ENCODE peak calls at places on chromosomes 16 and 17, in five cellular contexts. U is stomach, V is fibroblast of villous mesenchyme, E is left ventricle myocardium inferior, Y is IMR-90. O is an unnamed sample.

GRCh38 chr16:12092347-12092882 is 115.9 kb downstream of the SNX29 start:
- DNase-seq in Y (peak; percentile 95), E (no peak), V (peak; percentile 96), U (no peak), O (peak; percentile 85)

GRCh38 chr17:56798916-56799315 is 34.8 kb downstream of the C17orf67 start:
- DNase-seq in Y (no peak), E (no peak), U (no peak), V (peak; percentile 48), O (no peak)

GRCh38 chr17:79990051-79990592 is 45.5 kb downstream of the TBC1D16 start:
- DNase-seq in V (peak; percentile 46), U (no peak), E (no peak), Y (no peak), O (no peak)

GRCh38 chr17:39676198-39676819 is 8.1 kb downstream of the PNMT start:
- DNase-seq in E (peak; percentile 76), V (no peak), Y (no peak), U (peak; percentile 84), O (no peak)

GRCh38 chr16:31273676-31274075 is 13.9 kb downstream of the ITGAM start:
- DNase-seq in U (no peak), Y (no peak), V (no peak), E (no peak), O (peak; percentile 60)

GRCh38 chr17:3773511-3773910 is 27.5 kb downstream of the ITGAE start:
- DNase-seq in Y (peak; percentile 74), V (peak; percentile 56), E (no peak), U (no peak), O (peak; percentile 40)

GRCh38 chr16:25966172-25967097 is 274.7 kb downstream of the HS3ST4 start:
- DNase-seq in U (no peak), V (no peak), Y (no peak), E (no peak), O (no peak)

GRCh38 chr17:31497994-31498826 is 106.7 kb downstream of the RAB11FIP4 start:
- DNase-seq in E (no peak), U (peak; percentile 58), Y (no peak), V (no peak), O (no peak)

GRCh38 chr17:31310877-31311276 is 3.0 kb downstream of the EVI2B start:
- DNase-seq in V (no peak), Y (no peak), U (no peak), E (no peak), O (no peak)

GRCh38 chr17:10652984-10653680 is 4.0 kb downstream of the MYH3 start:
- DNase-seq in U (no peak), V (no peak), Y (no peak), E (no peak), O (no peak)

GRCh38 chr17:5541610-5542202 is 42.6 kb downstream of the NLRP1 start:
- DNase-seq in E (no peak), U (no peak), V (no peak), Y (no peak), O (no peak)

GRCh38 chr17:42288985-42289862 is 926 bp downstream of the STAT5A start:
- DNase-seq in U (peak; percentile 55), Y (no peak), V (no peak), E (no peak), O (no peak)

GRCh38 chr17:64448665-64449512 is at the start of gene MILR1:
- DNase-seq in V (peak; percentile 87), E (no peak), Y (peak; percentile 65), U (no peak), O (peak; percentile 91)

GRCh38 chr16:46727630-46728029 is 20.5 kb downstream of the MYLK3 start:
- DNase-seq in E (no peak), U (no peak), Y (no peak), V (no peak), O (no peak)

GRCh38 chr17:76946772-76947135 is 78.5 kb downstream of the MGAT5B start:
- DNase-seq in Y (no peak), V (no peak), E (no peak), U (no peak), O (no peak)

GRCh38 chr16:122342-122741 is 16.1 kb downstream of the NPRL3 start:
- DNase-seq in E (no peak), V (no peak), U (no peak), Y (no peak), O (no peak)

GRCh38 chr16:85755929-85756768 is 5.3 kb upstream of the C16orf74 start:
- DNase-seq in E (no peak), V (no peak), U (no peak), Y (peak; percentile 62), O (no peak)

GRCh38 chr17:81452551-81452950 is 57.3 kb downstream of the BAHCC1 start:
- DNase-seq in V (no peak), E (no peak), Y (no peak), U (no peak), O (no peak)

DNA sequence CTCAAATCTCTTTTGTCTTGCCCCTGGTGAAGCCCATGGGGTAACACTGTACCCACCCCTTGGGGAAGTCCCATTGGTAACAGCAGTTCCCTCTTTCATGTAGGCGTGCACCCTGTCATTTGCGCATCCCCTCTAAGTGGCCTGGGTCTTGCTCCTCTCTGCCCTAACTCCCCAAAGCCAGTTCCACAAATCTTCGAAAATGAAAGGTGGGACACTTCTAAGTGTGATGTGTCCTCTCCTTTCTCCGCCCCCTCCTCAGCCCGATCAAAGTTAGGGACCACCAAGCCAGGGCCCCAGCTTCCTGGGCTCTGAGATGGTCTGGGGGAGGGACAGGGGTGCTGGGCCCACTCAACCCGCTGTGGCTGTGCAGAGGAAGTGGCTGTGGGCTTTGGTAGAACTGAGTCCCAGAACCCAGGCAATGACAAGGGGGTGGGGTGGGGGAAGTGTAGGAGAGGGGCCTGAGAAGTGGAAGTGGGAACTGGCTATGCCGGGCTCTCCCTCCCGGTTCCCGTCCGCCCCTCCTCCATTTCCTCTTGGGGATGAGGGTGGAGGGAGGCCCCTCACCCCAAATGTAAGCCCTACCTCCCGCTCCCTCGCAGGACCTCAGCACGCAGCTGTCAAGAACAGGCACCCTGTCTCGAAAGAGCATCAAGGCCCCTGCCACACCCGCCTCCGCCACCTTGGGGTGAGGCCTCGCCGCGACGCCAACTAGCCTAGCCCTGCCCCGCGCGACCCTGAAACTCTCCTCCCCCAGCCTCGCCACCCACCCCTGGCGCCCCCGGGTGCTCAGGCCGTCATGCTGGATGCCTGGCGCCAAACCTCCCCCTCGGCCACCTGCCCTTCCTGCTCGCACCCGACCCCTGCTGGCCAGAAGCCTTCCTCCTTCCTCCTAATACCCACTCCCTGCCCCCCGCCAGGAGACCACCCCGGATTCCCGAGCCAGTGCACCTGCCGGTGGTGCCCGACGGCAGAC is 8.7 kb downstream of the ABI3 start:
- DNase-seq in U (peak; percentile 30), Y (no peak), E (peak; percentile 27), V (no peak), O (no peak)
- TF ChIP-seq CTCF in U (no peak), Y (no peak), E (no peak), V (no peak), O (peak; percentile 12)

GRCh38 chr17:48576479-48577309 is 1.5 kb downstream of the HOXB4 start:
- DNase-seq in V (peak; percentile 28), U (no peak), Y (peak; percentile 83), E (no peak), O (peak; percentile 84)
- H3K4me3 ChIP-seq in V (peak overlapping the region; percentile 44), U (peak overlapping the region; percentile 57), Y (peak overlapping the region; percentile 69), E (peak overlapping the region; percentile 62), O (peak overlapping the region; percentile 77)

GRCh38 chr17:17119533-17119932 is 77.3 kb downstream of the MPRIP start:
- DNase-seq in E (no peak), Y (peak; percentile 86), U (peak; percentile 64), V (peak; percentile 39), O (peak; percentile 30)

GRCh38 chr17:17116406-17116805 is 74.1 kb downstream of the MPRIP start:
- DNase-seq in Y (no peak), E (no peak), V (no peak), U (no peak), O (no peak)

GRCh38 chr17:17119106-17119505 is 76.8 kb downstream of the MPRIP start:
- DNase-seq in Y (no peak), V (no peak), U (peak; percentile 83), E (peak; percentile 66), O (no peak)

GRCh38 chr17:17118399-17118798 is 76.1 kb downstream of the MPRIP start:
- DNase-seq in U (no peak), E (no peak), V (no peak), Y (no peak), O (no peak)

DNA sequence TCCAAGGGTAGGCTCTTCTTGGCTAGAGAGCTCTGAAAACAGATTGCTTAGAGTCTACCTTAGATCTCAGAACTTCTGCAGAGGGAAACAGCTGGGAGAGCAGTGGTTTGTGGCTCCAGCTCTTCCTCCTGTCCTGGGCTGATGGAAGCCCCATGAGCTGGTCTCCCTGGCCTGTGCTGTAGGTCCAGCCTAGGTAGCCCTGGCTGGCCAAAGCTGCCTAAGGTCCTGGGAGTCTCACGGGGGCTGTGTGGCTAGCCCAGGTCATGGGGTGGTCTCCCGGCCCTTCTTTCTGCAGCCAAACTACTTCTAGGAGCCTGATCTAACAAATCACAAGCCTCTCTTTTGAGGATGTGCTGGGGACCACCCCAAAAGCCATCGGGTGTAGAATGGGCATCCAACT is 75.7 kb downstream of the MPRIP start:
- DNase-seq in E (no peak), V (no peak), Y (no peak), U (no peak), O (no peak)
- TF ChIP-seq CTCF in E (no peak), V (no peak), Y (no peak), U (no peak), O (no peak)

DNA sequence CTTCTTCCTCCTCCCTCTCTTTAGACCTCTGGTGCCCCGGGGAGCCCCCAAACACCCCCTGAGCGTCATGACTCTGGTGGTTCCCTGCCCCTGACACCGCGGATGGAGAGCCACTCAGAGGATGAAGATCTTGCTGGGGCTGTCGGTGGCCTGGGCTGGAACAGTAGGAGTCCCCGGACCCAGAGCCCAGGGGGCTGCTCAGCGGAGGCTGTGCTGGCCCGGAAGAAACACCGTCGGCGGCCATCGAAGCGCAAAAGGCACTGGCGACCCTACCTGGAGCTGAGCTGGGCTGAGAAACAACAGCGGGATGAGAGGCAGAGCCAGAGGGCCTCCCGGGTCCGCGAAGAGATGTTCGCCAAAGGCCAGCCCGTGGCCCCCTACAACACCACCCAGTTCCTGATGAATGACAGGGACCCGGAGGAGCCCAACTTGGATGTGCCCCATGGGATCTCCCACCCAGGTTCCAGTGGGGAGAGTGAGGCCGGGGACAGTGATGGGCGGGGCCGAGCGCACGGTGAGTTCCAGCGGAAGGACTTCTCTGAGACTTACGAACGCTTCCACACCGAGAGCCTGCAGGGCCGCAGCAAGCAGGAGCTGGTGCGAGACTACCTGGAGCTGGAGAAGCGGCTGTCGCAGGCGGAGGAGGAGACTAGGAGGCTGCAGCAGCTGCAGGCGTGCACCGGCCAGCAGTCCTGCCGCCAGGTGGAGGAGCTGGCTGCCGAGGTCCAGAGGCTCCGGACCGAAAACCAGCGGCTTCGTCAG is 7.5 kb downstream of the HEXIM2 start:
- DNase-seq in Y (no peak), V (no peak), E (no peak), U (no peak), O (no peak)
- H3K4me3 ChIP-seq in Y (no peak overlapping the region), V (no peak overlapping the region), E (no peak overlapping the region), U (no peak overlapping the region), O (no peak overlapping the region)

DNA sequence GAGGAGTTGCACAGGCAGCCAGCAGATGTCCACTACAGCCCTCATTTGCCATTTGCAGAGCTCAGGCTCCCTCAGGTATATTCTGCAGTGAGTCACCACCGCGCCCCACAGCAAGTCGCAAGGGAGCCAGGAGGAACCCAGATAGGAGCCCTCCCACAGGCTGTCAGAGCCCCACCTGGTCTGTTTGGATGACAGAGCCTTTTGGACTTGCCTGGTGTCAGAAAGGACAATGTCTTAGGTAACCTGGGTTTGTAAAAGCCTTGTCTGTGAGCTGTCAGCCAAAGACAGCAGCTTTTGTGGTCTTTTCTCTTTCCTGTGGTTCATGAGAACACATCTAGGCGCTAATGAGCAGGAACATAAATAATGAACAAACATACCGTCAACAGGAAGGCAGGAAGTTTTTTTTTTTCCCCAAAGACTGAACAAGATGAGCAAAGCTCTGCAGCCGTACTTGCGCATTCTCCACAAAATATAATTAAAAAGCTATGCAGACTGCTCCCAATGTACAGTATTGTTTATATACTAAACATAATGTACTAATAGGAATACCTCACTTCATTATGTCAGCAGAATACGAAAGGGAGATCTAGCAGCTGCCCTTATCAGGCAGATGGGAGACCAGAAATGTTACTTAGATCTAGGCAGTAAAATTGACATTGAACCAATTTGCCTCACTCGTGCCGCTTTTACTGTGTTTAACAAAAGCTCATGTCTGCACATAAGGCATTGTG is 71.0 kb downstream of the GNAO1 start:
- DNase-seq in E (no peak), U (no peak), Y (no peak), V (no peak), O (no peak)
- TF ChIP-seq CTCF in E (no peak), U (no peak), Y (no peak), V (no peak), O (no peak)